ENCODE peak calls at places on chromosomes 2 and 18, in seven cellular contexts. A is IMR-90, F is GM23248, E is neuronal stem cell, U is K562, S is neural progenitor cell, R is endodermal cell. N is an unnamed sample.

GRCh38 chr2:128379021-128380005 is 60.6 kb upstream of the HS6ST1 start:
- DNase-seq in A (peak; percentile 37), F (peak; percentile 68), E (peak; percentile 68), U (no peak), S (peak; percentile 91), R (peak; percentile 75), N (peak; percentile 59)

GRCh38 chr18:80244167-80244566 is 3.1 kb downstream of the PARD6G start:
- DNase-seq in A (no peak), F (no peak), E (no peak), U (no peak), S (no peak), R (no peak), N (no peak)

GRCh38 chr18:33560686-33561370 is 17.2 kb upstream of the ASXL3 start:
- DNase-seq in A (peak; percentile 50), F (peak; percentile 7), E (no peak), U (no peak), S (peak; percentile 16), R (peak; percentile 78), N (peak; percentile 8)

GRCh38 chr2:146450131-146450530 is 1394.7 kb upstream of the ACVR2A start:
- DNase-seq in A (no peak), F (no peak), E (no peak), U (no peak), S (no peak), R (no peak), N (no peak)

GRCh38 chr2:105734762-105735538 is 9.8 kb upstream of the NCK2 start:
- DNase-seq in A (peak; percentile 57), F (peak; percentile 71), E (no peak), U (no peak), S (no peak), R (no peak), N (peak; percentile 12)

GRCh38 chr2:55992465-55992864 is 68.9 kb upstream of the EFEMP1 start:
- DNase-seq in A (peak; percentile 100), F (peak; percentile 99), E (no peak), U (no peak), S (no peak), R (no peak), N (peak; percentile 95)

GRCh38 chr2:145404690-145405089 is 884.8 kb upstream of the ZEB2 start:
- DNase-seq in A (peak; percentile 19), F (peak; percentile 6), E (no peak), U (no peak), S (no peak), R (no peak), N (peak; percentile 1)

GRCh38 chr18:12279781-12280531 is 25.8 kb downstream of the CIDEA start:
- DNase-seq in A (no peak), F (no peak), E (no peak), U (no peak), S (no peak), R (no peak), N (no peak)

GRCh38 chr18:22543764-22544163 is 126.0 kb upstream of the CTAGE1 start:
- DNase-seq in A (no peak), F (no peak), E (no peak), U (no peak), S (no peak), R (no peak), N (no peak)
- H3K9ac ChIP-seq in A (no peak overlapping the region), F (no peak overlapping the region), E (no peak overlapping the region), U (no peak overlapping the region), S (no peak overlapping the region), R (no peak overlapping the region), N (peak overlapping the region; percentile 57)

GRCh38 chr2:171922230-171923022 is at the start of gene HAT1:
- DNase-seq in A (peak; percentile 98), F (peak; percentile 100), E (peak; percentile 98), U (peak; percentile 98), S (peak; percentile 99), R (peak; percentile 99), N (peak; percentile 100)

GRCh38 chr2:171924170-171924942 is 2.1 kb downstream of the HAT1 start:
- DNase-seq in A (no peak), F (no peak), E (no peak), U (no peak), S (no peak), R (no peak), N (no peak)

GRCh38 chr2:171921970-171922229 is 361 bp upstream of the HAT1 start:
- DNase-seq in A (no peak), F (no peak), E (no peak), U (no peak), S (no peak), R (no peak), N (no peak)

GRCh38 chr2:171919453-171919852 is 2.8 kb upstream of the HAT1 start:
- DNase-seq in A (no peak), F (no peak), E (no peak), U (no peak), S (no peak), R (no peak), N (no peak)

DNA sequence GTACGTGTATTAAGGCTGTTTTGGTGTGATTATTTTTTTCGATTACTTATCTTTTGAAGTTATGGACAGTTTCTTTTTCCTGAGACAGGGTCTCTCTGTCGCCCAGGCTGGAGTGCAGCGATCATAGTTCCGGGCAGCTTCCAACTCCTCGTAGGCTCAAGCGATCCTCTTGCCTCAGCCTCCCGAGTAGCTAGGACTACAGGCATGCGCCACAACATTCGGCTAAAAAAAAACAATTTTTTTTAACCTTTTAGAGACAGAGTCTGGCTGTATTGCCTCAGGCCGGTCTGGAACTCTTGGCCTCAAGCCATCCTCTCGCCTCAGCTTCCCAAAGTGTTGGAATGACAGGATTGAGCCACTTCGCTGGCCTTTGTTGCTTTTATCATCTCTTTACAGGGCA is 945 bp downstream of the HAT1 start:
- DNase-seq in A (peak; percentile 38), F (peak; percentile 71), E (no peak), U (no peak), S (no peak), R (no peak), N (peak; percentile 74)
- H3K4me3 ChIP-seq in A (peak overlapping the region; percentile 71), F (peak overlapping the region; percentile 88), E (peak overlapping the region; percentile 61), U (peak overlapping the region; percentile 68), S (peak overlapping the region; percentile 77), R (peak overlapping the region; percentile 98), N (peak overlapping the region; percentile 95)

DNA sequence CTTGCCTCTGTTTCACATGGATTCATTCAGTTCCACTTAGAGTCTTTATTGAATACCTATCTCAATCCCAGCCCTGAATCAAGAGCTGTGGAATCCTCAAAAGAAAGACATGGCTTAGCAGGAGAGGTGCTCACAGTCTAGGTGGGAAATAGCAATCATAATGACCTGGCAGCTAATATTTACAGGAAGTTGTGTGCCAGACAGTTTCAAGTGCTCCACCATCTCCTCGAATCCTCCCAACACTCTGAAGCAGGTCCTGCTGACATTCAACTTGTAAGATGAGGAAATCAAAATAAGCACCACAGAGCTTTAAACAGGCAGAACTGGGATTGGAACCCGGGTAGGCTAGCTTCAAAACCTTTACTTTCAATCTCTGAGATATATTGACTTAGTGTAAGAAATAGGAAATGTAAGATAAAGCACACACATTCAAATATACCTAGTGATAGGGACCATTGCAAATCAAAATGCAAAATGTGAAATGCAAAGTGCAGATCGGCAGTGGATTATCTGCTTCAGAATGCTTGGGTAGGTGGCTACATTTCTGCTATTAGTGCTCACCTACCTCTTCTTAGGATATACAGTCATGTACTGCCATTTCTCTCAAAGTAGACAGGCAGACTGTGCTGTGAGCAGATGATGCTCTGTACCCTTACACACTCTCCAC is 182.0 kb downstream of the PRKCE start:
- DNase-seq in A (no peak), F (no peak), E (no peak), U (no peak), S (no peak), R (no peak), N (no peak)
- H3K4me1 ChIP-seq in A (peaks cover 2% of the 10 kb centered on the region), F (no peaks in the 10 kb centered on the region), E (no peaks in the 10 kb centered on the region), U (no peaks in the 10 kb centered on the region), S (peaks cover 31% of the 10 kb centered on the region), R (peaks cover 5% of the 10 kb centered on the region), N (no peaks in the 10 kb centered on the region)

GRCh38 chr2:112629823-112630222 is 15.9 kb upstream of the SLC20A1 start:
- DNase-seq in A (no peak), F (no peak), E (no peak), U (no peak), S (no peak), R (no peak), N (no peak)
- H3K9ac ChIP-seq in A (no peak overlapping the region), F (no peak overlapping the region), E (no peak overlapping the region), U (no peak overlapping the region), S (no peak overlapping the region), R (no peak overlapping the region), N (no peak overlapping the region)

GRCh38 chr2:95509408-95509807 is 24.9 kb upstream of the TRIM43B start:
- DNase-seq in A (no peak), F (no peak), E (no peak), U (no peak), S (no peak), R (no peak), N (no peak)
- H3K4me3 ChIP-seq in A (no peak overlapping the region), F (no peak overlapping the region), E (no peak overlapping the region), U (no peak overlapping the region), S (no peak overlapping the region), R (no peak overlapping the region), N (no peak overlapping the region)